ENCODE peak calls at places on chromosomes 3 and 15, in five cellular contexts. E, M, N, W and O are unnamed samples.

GRCh38 chr3:169148448-169149348 is 514.8 kb downstream of the MECOM start:
- DNase-seq in M (no peak), N (peak; percentile 25), W (no peak), E (no peak), O (no peak)

GRCh38 chr15:40313531-40314398 is 6.0 kb upstream of the PLCB2 start:
- DNase-seq in E (no peak), W (no peak), M (peak; percentile 87), N (peak; percentile 62), O (peak; percentile 73)

GRCh38 chr3:63912768-63913588 is 795 bp upstream of the SCAANT1 start:
- DNase-seq in W (peak; percentile 29), M (peak; percentile 59), E (no peak), N (peak; percentile 67), O (peak; percentile 47)

GRCh38 chr3:151264611-151265010 is 13.7 kb downstream of the P2RY14 start:
- DNase-seq in M (no peak), W (no peak), E (no peak), N (no peak), O (no peak)

GRCh38 chr3:162938073-162938472 is 1441.5 kb downstream of the OTOL1 start:
- DNase-seq in W (no peak), M (no peak), N (no peak), E (no peak), O (no peak)

GRCh38 chr3:82376883-82377282 is 615.4 kb upstream of the GBE1 start:
- DNase-seq in E (no peak), N (no peak), M (no peak), W (no peak), O (no peak)

GRCh38 chr15:101675796-101676582 is 23.8 kb upstream of the TM2D3 start:
- DNase-seq in W (peak; percentile 67), N (no peak), M (peak; percentile 78), E (no peak), O (peak; percentile 81)

GRCh38 chr15:78103406-78104118 is 11.2 kb downstream of the SH2D7 start:
- DNase-seq in M (no peak), W (no peak), N (no peak), E (no peak), O (no peak)